ENCODE peak calls at places on chromosomes 11 and 22, in six cellular contexts. E is ureter, G is RPMI8226, J is GM03348, R is NCI-H1694, V is posterior cingulate gyrus. D is an unnamed sample.
A peak's percentile ranks its signal among the peaks of the same experiment; 100 is the strongest.

GRCh38 chr11:45021692-45022130 is 71.0 kb upstream of the TP53I11 start:
- DNase-seq in R (peak; percentile 78), G (peak; percentile 87), E (peak; percentile 75), V (no peak), J (peak; percentile 83), D (peak; percentile 42)

GRCh38 chr11:11722861-11723260 is 101.1 kb upstream of the GALNT18 start:
- DNase-seq in J (no peak), R (no peak), V (no peak), G (no peak), E (no peak), D (no peak)

GRCh38 chr11:17407575-17407974 is 19.1 kb upstream of the KCNJ11 start:
- DNase-seq in J (no peak), G (no peak), R (no peak), E (no peak), V (no peak), D (no peak)

GRCh38 chr11:10410106-10410843 is 44.8 kb upstream of the AMPD3 start:
- DNase-seq in J (no peak), E (no peak), V (no peak), G (no peak), R (no peak), D (no peak)

GRCh38 chr11:18329196-18329870 is 7.0 kb downstream of the GTF2H1 start:
- DNase-seq in E (no peak), R (no peak), V (no peak), G (no peak), J (no peak), D (no peak)

GRCh38 chr22:39682994-39683393 is 112.4 kb downstream of the CACNA1I start:
- DNase-seq in V (no peak), R (no peak), G (no peak), J (no peak), E (no peak), D (no peak)

GRCh38 chr11:28346721-28347120 is 238.5 kb downstream of the METTL15 start:
- DNase-seq in G (no peak), R (no peak), E (no peak), V (no peak), J (no peak), D (no peak)

GRCh38 chr22:42895087-42895486 is 38.0 kb upstream of the ARFGAP3 start:
- DNase-seq in V (no peak), G (no peak), E (no peak), J (no peak), R (no peak), D (no peak)

GRCh38 chr11:113690619-113691569 is 15.2 kb downstream of the TMPRSS5 start:
- DNase-seq in G (peak; percentile 26), E (peak; percentile 67), R (no peak), V (no peak), J (peak; percentile 92), D (no peak)

GRCh38 chr11:62401781-62402180 is 17.1 kb upstream of the SCGB1A1 start:
- DNase-seq in G (no peak), R (no peak), E (no peak), J (no peak), V (no peak), D (no peak)